ENCODE peak calls at places on chromosomes 3 and 15, in seven cellular contexts. M, L, T, A, F, D and O are unnamed samples. For H3K9me3, the result is how much of the 10 kb centered on the place peaks cover.

GRCh38 chr15:68552773-68553172 is 26.0 kb upstream of the CORO2B start:
- DNase-seq in D (no peak), T (no peak), M (peak), L (no peak), F (no peak), A (no peak), O (no peak)

GRCh38 chr3:128095222-128095703 is 28.3 kb downstream of the RUVBL1 start:
- DNase-seq in A (peak), L (peak), F (peak), D (peak), T (peak), M (peak), O (peak)

GRCh38 chr3:149657458-149657795 is 398 bp downstream of the WWTR1 start:
- DNase-seq in A (peak), T (peak), D (no peak), L (peak), M (peak), F (peak), O (no peak)

GRCh38 chr15:76973362-76973743 is 21.6 kb upstream of the PSTPIP1 start:
- DNase-seq in F (peak), D (peak), A (peak), L (no peak), M (no peak), T (no peak), O (peak)

GRCh38 chr15:35115155-35115725 is 30.1 kb upstream of the NANOGP8 start:
- DNase-seq in D (no peak), A (no peak), T (no peak), M (no peak), L (no peak), F (no peak), O (no peak)

GRCh38 chr3:129525341-129525968 is 3.0 kb upstream of the RHO start:
- DNase-seq in L (no peak), M (no peak), A (no peak), D (peak), T (no peak), F (no peak), O (no peak)

GRCh38 chr3:44954962-44955361 is 21.0 kb downstream of the ZDHHC3 start:
- DNase-seq in L (no peak), A (no peak), T (no peak), M (no peak), D (peak), F (no peak), O (no peak)

GRCh38 chr3:186439725-186440124 is 77.7 kb upstream of the DGKG start:
- DNase-seq in L (no peak), A (no peak), M (no peak), D (no peak), T (no peak), F (no peak), O (no peak)

GRCh38 chr15:31346367-31347066 is 19.9 kb downstream of the KLF13 start:
- DNase-seq in A (peak), L (no peak), T (no peak), F (no peak), M (no peak), D (no peak), O (peak)

GRCh38 chr3:102142379-102143058 is 292.3 kb upstream of the ZPLD1 start:
- DNase-seq in L (no peak), F (no peak), M (no peak), A (no peak), T (no peak), D (peak), O (no peak)

GRCh38 chr3:102141096-102141912 is 292.0 kb downstream of the NFKBIZ start:
- DNase-seq in L (no peak), M (no peak), D (peak), F (no peak), A (no peak), T (no peak), O (peak)

GRCh38 chr3:102140116-102140515 is 290.8 kb downstream of the NFKBIZ start:
- DNase-seq in M (no peak), T (no peak), L (no peak), D (no peak), F (no peak), A (no peak), O (no peak)

GRCh38 chr3:102143536-102143935 is 291.3 kb upstream of the ZPLD1 start:
- DNase-seq in M (no peak), A (no peak), L (no peak), T (no peak), D (no peak), F (no peak), O (no peak)

GRCh38 chr3:102141913-102142210 is 292.5 kb downstream of the NFKBIZ start:
- DNase-seq in A (no peak), T (no peak), D (no peak), F (no peak), L (no peak), M (no peak), O (no peak)
- H3K4me3 ChIP-seq in A (no peak), T (no peak), D (peak), F (no peak), L (no peak), M (no peak), O (no peak)

DNA sequence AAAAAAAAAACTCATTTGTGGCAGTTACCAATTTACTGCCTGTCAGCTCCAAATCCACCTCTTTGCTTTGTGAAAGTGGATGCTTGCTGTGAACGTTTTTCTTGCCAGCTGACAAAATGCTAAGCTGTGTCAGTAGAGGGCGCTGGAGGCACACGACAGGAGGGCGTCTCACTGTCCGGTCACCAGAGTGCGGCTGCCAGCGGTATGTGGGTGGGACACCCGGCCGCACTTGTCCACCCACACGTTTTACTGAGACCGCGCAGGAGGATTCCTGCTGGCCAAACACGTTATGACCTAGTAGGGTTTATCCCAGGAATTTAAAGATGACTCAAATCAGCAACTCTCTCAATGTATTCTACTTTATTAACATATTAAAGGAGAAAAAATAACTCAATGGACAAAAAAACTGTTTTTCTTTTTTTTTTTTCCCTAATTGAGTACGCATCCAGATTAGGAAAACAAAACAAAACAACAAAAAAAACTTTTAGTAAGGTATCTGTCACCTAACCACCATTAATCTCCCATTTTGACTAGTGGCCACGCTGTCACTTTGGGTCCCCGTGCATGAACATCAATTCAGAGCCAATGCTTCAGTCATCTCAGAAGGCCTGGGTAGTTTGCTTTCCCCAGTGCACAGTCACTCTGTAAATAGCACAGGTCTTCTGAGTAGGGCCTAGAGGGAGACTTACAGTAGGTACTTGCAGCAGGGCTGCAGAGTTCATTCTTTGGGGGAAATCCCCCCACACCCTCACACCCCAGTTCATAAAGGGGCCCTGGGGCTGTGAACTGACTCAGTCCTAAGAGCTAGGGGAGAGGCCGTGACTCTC is 43.8 kb upstream of the RPL35A start:
- DNase-seq in D (peak), M (peak), T (peak), F (peak), L (peak), A (peak), O (peak)
- H3K27ac ChIP-seq in D (no peak), M (peak), T (no peak), F (no peak), L (peak), A (no peak), O (no peak)

DNA sequence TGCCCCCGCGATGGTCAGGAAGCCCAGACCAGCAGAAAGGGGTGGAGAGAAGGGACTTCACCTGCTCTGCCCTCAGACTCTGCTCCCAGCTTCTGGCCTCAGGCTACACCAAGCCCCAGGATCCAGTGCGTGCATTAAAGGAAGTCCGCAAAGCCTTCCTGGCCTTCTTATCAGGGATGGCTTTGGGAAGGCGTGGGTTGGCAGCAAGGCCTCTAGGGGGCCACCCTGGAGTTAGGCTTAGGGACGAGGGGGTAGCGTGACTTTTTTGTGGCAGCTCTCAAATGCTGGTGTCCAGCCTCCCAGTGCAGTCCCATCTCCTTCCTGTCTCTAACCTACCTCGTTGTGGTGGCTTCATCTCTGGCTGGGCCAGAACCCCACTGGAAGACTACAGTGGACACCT is 18.9 kb upstream of the RPL29 start:
- DNase-seq in T (no peak), A (no peak), F (no peak), D (no peak), L (no peak), M (no peak), O (peak)
- H3K9me3 ChIP-seq in T (under half), A (under half), F (under half), D (under half), L (under half), M (under half), O (under half)

DNA sequence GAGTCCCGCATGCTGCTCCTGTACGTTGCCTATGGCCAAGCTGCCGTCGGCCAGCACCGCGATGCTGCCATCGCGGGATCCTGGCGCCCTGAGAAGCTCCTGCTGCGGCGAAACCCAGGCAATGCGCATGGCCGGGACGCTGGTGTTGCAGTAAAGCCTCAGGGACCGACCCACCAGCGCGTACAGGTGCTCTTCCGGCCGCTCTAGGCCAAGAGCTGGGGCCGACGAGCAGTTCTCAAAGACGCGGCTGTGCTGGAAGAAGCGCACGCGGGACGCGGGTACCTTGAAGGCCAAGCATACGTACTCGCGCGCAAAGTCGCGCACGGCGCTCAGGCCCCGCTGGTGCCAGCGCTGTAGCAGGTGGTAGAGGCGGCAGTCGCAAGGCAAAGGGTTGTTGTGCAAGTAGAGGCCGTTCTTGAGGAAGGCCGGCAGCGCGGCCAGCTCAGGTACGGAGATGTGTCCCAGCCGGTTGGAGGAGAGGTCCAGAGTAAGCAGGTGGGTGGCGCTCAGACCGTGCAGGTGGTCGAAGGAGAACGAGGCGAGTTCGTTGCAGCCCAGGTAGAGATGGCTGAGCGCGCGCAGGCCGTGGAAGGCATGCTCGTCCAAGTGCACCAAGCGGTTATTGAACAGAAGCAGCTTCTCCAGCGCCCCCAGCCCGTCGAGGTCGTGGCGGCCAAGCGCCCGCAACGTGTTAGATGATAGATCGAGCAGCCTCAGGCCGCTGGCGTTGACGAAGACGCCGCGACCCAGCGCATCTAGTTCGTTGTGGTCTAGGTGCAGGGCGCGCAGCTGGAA is 868 bp downstream of the AMIGO3 start:
- DNase-seq in M (no peak), T (peak), L (no peak), A (no peak), D (peak), F (no peak), O (no peak)
- H3K4me3 ChIP-seq in M (peak), T (peak), L (peak), A (peak), D (no peak), F (peak), O (no peak)

GRCh38 chr15:27027229-27027628 is 56.2 kb downstream of the GABRG3 start:
- DNase-seq in T (no peak), A (no peak), D (no peak), L (no peak), F (no peak), M (no peak), O (no peak)

GRCh38 chr15:27025411-27026051 is 54.5 kb downstream of the GABRG3 start:
- DNase-seq in D (no peak), M (no peak), F (no peak), A (no peak), T (no peak), L (no peak), O (no peak)

DNA sequence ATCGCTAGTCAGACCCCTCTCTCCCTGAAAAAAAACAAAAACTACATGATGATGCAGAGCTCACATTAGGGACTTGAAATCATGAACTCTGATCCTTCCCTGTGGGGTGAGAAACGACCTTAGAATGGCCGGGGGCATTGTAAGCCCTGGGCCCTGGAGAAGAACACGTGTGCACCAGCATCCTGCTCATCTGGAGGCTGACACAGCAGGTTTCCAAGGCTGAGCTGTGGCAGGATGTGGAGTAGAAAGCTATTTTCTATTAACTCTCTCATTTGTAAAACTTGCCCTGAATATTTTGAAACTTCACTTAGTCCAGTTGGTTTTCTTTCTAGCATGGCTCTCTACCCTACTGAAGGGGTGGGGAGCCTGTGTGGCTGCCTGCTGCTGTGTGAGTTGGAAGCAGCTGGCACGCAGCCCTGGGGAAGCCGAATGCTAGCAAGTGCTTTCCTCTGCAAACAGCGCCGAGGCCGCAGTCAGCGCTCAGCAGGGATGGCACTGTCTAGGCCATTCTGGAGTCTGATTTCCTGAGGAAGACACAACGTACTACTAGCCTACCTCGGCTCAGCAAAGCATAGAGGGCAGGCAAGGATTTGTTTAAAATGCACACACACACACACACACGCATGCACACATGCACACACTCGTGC is 58.0 kb downstream of the GABRG3 start:
- DNase-seq in L (no peak), T (no peak), D (no peak), F (no peak), M (no peak), A (no peak), O (no peak)
- H3K27ac ChIP-seq in L (no peak), T (no peak), D (no peak), F (no peak), M (no peak), A (no peak), O (no peak)

DNA sequence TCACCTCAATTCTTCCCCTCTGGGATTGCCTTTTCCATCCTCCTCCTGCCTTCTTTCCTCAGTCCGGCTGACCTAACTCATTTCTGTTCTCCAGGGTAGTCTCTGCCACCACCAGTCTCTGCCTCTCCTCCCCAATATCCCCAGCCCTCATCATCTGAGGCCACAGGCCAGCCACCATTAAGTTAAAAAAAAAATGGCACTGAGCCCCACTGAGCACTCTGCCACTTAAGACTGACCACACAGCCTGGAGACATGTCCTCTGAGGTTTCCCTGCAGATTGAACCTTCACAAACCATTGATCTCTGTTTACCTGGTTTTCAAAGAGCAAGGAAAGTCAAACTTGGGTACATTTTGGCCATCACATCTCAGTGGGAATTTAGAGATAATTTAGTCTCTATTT is 13.6 kb downstream of the LRRC2 start:
- DNase-seq in M (no peak), F (no peak), A (no peak), T (no peak), L (no peak), D (no peak), O (no peak)
- H3K9me3 ChIP-seq in M (under half), F (under half), A (under half), T (under half), L (under half), D (under half), O (under half)

GRCh38 chr3:30612422-30613134 is 6.2 kb downstream of the TGFBR2 start:
- DNase-seq in D (no peak), F (no peak), M (no peak), L (no peak), A (no peak), T (no peak), O (no peak)

GRCh38 chr3:30611613-30612421 is 5.4 kb downstream of the TGFBR2 start:
- DNase-seq in T (no peak), M (no peak), L (no peak), D (no peak), F (no peak), A (no peak), O (no peak)

GRCh38 chr3:30607032-30607833 is 832 bp downstream of the TGFBR2 start:
- DNase-seq in D (peak), A (peak), L (peak), T (peak), F (peak), M (peak), O (peak)

GRCh38 chr3:30610702-30611410 is 4.5 kb downstream of the TGFBR2 start:
- DNase-seq in D (no peak), F (no peak), T (no peak), L (no peak), M (no peak), A (no peak), O (no peak)

DNA sequence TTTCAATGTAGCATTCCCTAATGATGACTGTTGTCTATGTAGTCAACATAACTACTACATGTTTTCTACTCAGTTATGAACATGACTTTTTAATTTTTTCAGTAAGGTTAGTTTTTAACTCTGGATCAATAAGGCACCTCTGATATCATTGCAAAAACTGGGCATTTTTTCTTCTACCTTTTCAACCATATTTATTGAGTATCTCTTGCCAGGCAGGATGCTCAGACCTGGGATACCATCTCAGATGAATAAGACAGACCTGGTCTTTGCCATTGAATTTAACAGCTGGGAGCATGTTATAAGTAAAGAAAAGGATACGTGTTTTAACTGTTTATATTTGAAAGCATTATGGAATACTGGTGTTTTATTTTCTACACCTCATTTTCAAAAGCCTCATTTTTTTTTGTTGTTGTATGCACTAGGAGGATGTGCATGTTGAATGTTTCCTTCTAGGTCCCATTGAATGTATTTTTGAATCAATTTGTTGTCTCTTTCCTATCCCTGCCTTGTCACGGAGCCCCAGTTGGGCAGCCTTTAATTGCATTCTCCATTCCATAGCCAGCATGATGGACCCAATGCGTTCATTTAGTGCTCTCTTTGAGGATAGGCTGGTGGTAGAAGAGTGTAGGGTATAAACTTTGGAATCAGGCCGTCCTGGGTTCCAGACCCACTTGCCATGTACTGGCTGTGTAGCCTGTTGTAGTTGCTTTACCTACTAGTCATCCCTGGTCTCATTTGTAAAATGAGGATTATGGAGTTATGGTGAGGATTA is 3.7 kb downstream of the TGFBR2 start:
- DNase-seq in A (no peak), D (no peak), L (no peak), T (no peak), F (no peak), M (no peak), O (no peak)
- H3K4me3 ChIP-seq in A (peak), D (peak), L (no peak), T (peak), F (peak), M (no peak), O (no peak)

DNA sequence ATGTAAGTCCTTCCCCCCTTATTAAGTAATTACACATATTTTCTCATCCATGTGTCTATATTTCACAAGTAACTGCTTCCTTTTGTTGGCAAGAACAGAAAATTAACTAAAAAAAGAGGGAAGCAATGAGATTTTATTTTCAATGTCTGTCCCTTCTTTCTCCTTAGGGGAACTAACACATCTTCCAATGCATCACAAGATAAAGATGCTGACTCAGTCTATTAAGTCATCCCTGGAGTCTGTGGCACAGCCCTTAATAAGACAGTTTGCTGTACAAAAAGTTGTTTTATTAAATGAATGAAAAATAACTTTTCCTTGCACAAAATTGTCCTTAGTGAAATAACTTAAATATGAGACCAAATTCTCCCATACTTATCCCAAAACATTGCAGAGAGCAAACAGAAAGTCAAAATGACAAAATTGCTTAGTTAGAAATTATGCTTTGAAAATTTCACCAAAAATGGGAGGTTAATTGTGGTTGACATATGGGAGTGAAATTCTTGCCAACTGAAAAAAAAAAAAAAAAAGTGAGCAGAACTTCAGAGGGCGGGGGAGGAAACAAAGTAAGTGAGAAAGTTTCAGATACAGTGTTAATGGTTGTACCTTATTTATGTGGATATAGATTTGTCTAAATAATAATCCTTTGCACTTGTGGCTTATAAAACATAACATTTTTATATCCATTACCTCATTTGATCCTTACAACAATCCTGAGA is 91.7 kb upstream of the RAP2B start:
- DNase-seq in A (no peak), M (no peak), L (no peak), D (no peak), T (no peak), F (no peak), O (no peak)
- H3K27ac ChIP-seq in A (no peak), M (peak), L (no peak), D (no peak), T (no peak), F (no peak), O (no peak)

GRCh38 chr3:106512846-106513245 is 644.0 kb upstream of the CBLB start:
- DNase-seq in T (no peak), D (no peak), L (no peak), M (no peak), F (no peak), A (no peak), O (no peak)

GRCh38 chr3:106510206-106510605 is 641.4 kb upstream of the CBLB start:
- DNase-seq in A (no peak), L (no peak), D (no peak), M (no peak), F (no peak), T (peak), O (no peak)

GRCh38 chr3:106508331-106508893 is 639.6 kb upstream of the CBLB start:
- DNase-seq in M (no peak), L (no peak), A (no peak), F (no peak), D (no peak), T (no peak), O (no peak)
- H3K9me3 ChIP-seq in M (under half), L (under half), A (under half), F (under half), D (under half), T (under half), O (under half)